ENCODE peak calls at places on chromosomes 6 and 20, in nine cellular contexts. U is KBM-7; I is stimulated activated CD8-positive, alpha-beta memory T cell treated with anti-CD3 and anti-CD28 coated beads, Interleukin-15, amount 100 ng/mL, for 24 hours; J is GM04503; S is iPS-NIHi11; W is small intestine; O is Calu3; V is kidney tubule cell; F is fibroblast of pulmonary artery. C is an unnamed sample.

GRCh38 chr6:72619883-72620696 is 1.8 kb upstream of the KCNQ5 start:
- DNase-seq in U (peak; percentile 79), I (peak; percentile 33), J (no peak), S (peak; percentile 55), W (peak; percentile 2), O (peak; percentile 10), V (peak; percentile 31), F (peak; percentile 35), C (peak; percentile 81)

GRCh38 chr6:3193102-3193837 is 34.2 kb downstream of the TUBB2B start:
- DNase-seq in U (no peak), I (no peak), J (no peak), S (peak; percentile 21), W (no peak), O (no peak), V (no peak), F (no peak), C (no peak)

GRCh38 chr6:148969679-148970078 is 222.8 kb downstream of the UST start:
- DNase-seq in U (no peak), I (no peak), J (no peak), S (no peak), W (no peak), O (no peak), V (no peak), F (no peak), C (no peak)

GRCh38 chr20:52145587-52145986 is 46.0 kb downstream of the ZFP64 start:
- DNase-seq in U (no peak), I (no peak), J (no peak), S (no peak), W (no peak), O (no peak), V (peak; percentile 11), F (no peak), C (no peak)

GRCh38 chr6:169895926-169896761 is 144.7 kb downstream of the ERMARD start:
- DNase-seq in U (no peak), I (no peak), J (no peak), S (no peak), W (no peak), O (no peak), V (no peak), F (no peak), C (no peak)

GRCh38 chr20:39619386-39619785 is 657.2 kb downstream of the DHX35 start:
- DNase-seq in U (no peak), I (no peak), J (no peak), S (no peak), W (no peak), O (no peak), V (no peak), F (no peak), C (no peak)

GRCh38 chr20:42531675-42531985 is 658.1 kb downstream of the PTPRT start:
- DNase-seq in U (peak; percentile 47), I (no peak), J (no peak), S (no peak), W (no peak), O (no peak), V (peak; percentile 2), F (no peak), C (peak; percentile 65)

GRCh38 chr6:33620584-33621395 is at the start of gene ITPR3:
- DNase-seq in U (peak; percentile 61), I (peak; percentile 46), J (peak; percentile 39), S (peak; percentile 84), W (peak; percentile 89), O (peak; percentile 83), V (peak; percentile 87), F (peak; percentile 92), C (no peak)

GRCh38 chr6:24140572-24140971 is 14.6 kb downstream of the NRSN1 start:
- DNase-seq in U (no peak), I (no peak), J (no peak), S (no peak), W (no peak), O (no peak), V (no peak), F (no peak), C (no peak)

GRCh38 chr6:1513206-1513605 is 96.5 kb upstream of the FOXC1 start:
- DNase-seq in U (no peak), I (no peak), J (no peak), S (no peak), W (no peak), O (no peak), V (no peak), F (no peak), C (no peak)

GRCh38 chr20:47642624-47643023 is 140.9 kb downstream of the NCOA3 start:
- DNase-seq in U (no peak), I (no peak), J (no peak), S (no peak), W (no peak), O (no peak), V (no peak), F (no peak), C (no peak)

GRCh38 chr6:164106345-164106769 is 691.8 kb downstream of the QKI start:
- DNase-seq in U (peak; percentile 12), I (no peak), J (no peak), S (peak; percentile 76), W (no peak), O (peak; percentile 28), V (peak; percentile 15), F (peak; percentile 47), C (peak; percentile 73)

GRCh38 chr6:169792306-169793015 is 41.0 kb downstream of the ERMARD start:
- DNase-seq in U (no peak), I (no peak), J (no peak), S (no peak), W (no peak), O (no peak), V (no peak), F (no peak), C (no peak)

GRCh38 chr6:17754254-17754653 is 47.5 kb upstream of the NUP153 start:
- DNase-seq in U (peak; percentile 5), I (no peak), J (no peak), S (no peak), W (no peak), O (no peak), V (no peak), F (no peak), C (no peak)

GRCh38 chr6:89970609-89971337 is 76.5 kb downstream of the GJA10 start:
- DNase-seq in U (peak; percentile 21), I (no peak), J (no peak), S (peak; percentile 51), W (peak; percentile 24), O (peak; percentile 64), V (peak; percentile 90), F (peak; percentile 65), C (peak; percentile 87)

GRCh38 chr6:157552171-157552747 is 171.3 kb downstream of the ZDHHC14 start:
- DNase-seq in U (no peak), I (no peak), J (no peak), S (peak; percentile 75), W (no peak), O (no peak), V (peak; percentile 72), F (no peak), C (no peak)

GRCh38 chr6:81749704-81750103 is 2.8 kb downstream of the TENT5A start:
- DNase-seq in U (peak; percentile 31), I (no peak), J (no peak), S (no peak), W (no peak), O (no peak), V (no peak), F (peak; percentile 10), C (peak; percentile 31)

GRCh38 chr20:51528263-51529026 is 14.1 kb downstream of the NFATC2 start:
- DNase-seq in U (no peak), I (no peak), J (no peak), S (no peak), W (no peak), O (no peak), V (no peak), F (no peak), C (no peak)

GRCh38 chr6:87718662-87719433 is 16.8 kb upstream of the AKIRIN2 start:
- DNase-seq in U (no peak), I (no peak), J (no peak), S (no peak), W (peak; percentile 61), O (peak; percentile 17), V (no peak), F (peak; percentile 46), C (no peak)

GRCh38 chr20:61352381-61353260 is 100.6 kb downstream of the CDH4 start:
- DNase-seq in U (no peak), I (no peak), J (no peak), S (peak; percentile 47), W (no peak), O (no peak), V (no peak), F (no peak), C (no peak)

GRCh38 chr20:36969478-36970186 is 18.1 kb upstream of the SAMHD1 start:
- DNase-seq in U (no peak), I (no peak), J (no peak), S (no peak), W (peak; percentile 25), O (no peak), V (no peak), F (no peak), C (no peak)

GRCh38 chr6:142482973-142483372 is 181.2 kb downstream of the ADGRG6 start:
- DNase-seq in U (no peak), I (no peak), J (no peak), S (no peak), W (no peak), O (no peak), V (no peak), F (no peak), C (no peak)

GRCh38 chr6:43532201-43532600 is 15.3 kb downstream of the POLR1C start:
- DNase-seq in U (no peak), I (no peak), J (no peak), S (no peak), W (no peak), O (no peak), V (no peak), F (no peak), C (no peak)

GRCh38 chr6:78861509-78861908 is 5.8 kb upstream of the IRAK1BP1 start:
- DNase-seq in U (no peak), I (no peak), J (no peak), S (no peak), W (no peak), O (no peak), V (no peak), F (no peak), C (peak; percentile 30)

GRCh38 chr6:149316108-149316727 is 1.3 kb upstream of the TAB2 start:
- DNase-seq in U (no peak), I (no peak), J (no peak), S (no peak), W (no peak), O (no peak), V (no peak), F (no peak), C (no peak)

GRCh38 chr20:40658509-40658908 is 30.5 kb downstream of the MAFB start:
- DNase-seq in U (no peak), I (no peak), J (no peak), S (no peak), W (no peak), O (no peak), V (no peak), F (no peak), C (no peak)

GRCh38 chr6:167766986-167767714 is 59.6 kb upstream of the AFDN start:
- DNase-seq in U (no peak), I (no peak), J (no peak), S (no peak), W (no peak), O (no peak), V (no peak), F (no peak), C (no peak)

GRCh38 chr6:133921249-133921859 is 31.7 kb upstream of the TBPL1 start:
- DNase-seq in U (peak; percentile 72), I (peak; percentile 24), J (peak; percentile 16), S (peak; percentile 74), W (peak; percentile 78), O (peak; percentile 84), V (peak; percentile 73), F (peak; percentile 88), C (peak; percentile 94)

GRCh38 chr6:71197770-71198169 is 90.8 kb upstream of the OGFRL1 start:
- DNase-seq in U (no peak), I (no peak), J (no peak), S (peak; percentile 15), W (no peak), O (no peak), V (peak; percentile 5), F (peak; percentile 62), C (peak; percentile 9)

GRCh38 chr20:56928007-56928406 is 298.9 kb downstream of the TFAP2C start:
- DNase-seq in U (no peak), I (no peak), J (no peak), S (no peak), W (no peak), O (no peak), V (no peak), F (no peak), C (no peak)

GRCh38 chr6:151111670-151112069 is 128.1 kb upstream of the AKAP12 start:
- DNase-seq in U (peak; percentile 10), I (no peak), J (no peak), S (no peak), W (no peak), O (no peak), V (no peak), F (no peak), C (no peak)

C was measured in OCI-M1.